ENCODE peak calls at places on chromosomes 5 and 9, in five cellular contexts. One of them, this sample, is unnamed.

GRCh38 chr5:77224672-77225355 is 14.3 kb downstream of the PDE8B start:
- DNase-seq in sigmoid colon: no peak
- DNase-seq in SK-N-SH: no peak
- DNase-seq in tibial nerve: no peak
- DNase-seq in ovary: no peak
- DNase-seq in this sample: no peak

GRCh38 chr5:68287976-68288755 is 72.6 kb downstream of the PIK3R1 start:
- DNase-seq in sigmoid colon: peak; percentile 81
- DNase-seq in SK-N-SH: peak; percentile 83
- DNase-seq in tibial nerve: no peak
- DNase-seq in ovary: peak; percentile 62
- DNase-seq in this sample: no peak

GRCh38 chr9:20684865-20685696 is 1.0 kb downstream of the FOCAD start:
- DNase-seq in sigmoid colon: no peak
- DNase-seq in SK-N-SH: no peak
- DNase-seq in tibial nerve: no peak
- DNase-seq in ovary: no peak
- DNase-seq in this sample: no peak

GRCh38 chr5:136203303-136203922 is 10.5 kb upstream of the SMIM32 start:
- DNase-seq in sigmoid colon: no peak
- DNase-seq in SK-N-SH: no peak
- DNase-seq in tibial nerve: no peak
- DNase-seq in ovary: no peak
- DNase-seq in this sample: no peak

GRCh38 chr5:91146905-91147600 is 236.1 kb downstream of the ARRDC3 start:
- DNase-seq in sigmoid colon: no peak
- DNase-seq in SK-N-SH: no peak
- DNase-seq in tibial nerve: no peak
- DNase-seq in ovary: no peak
- DNase-seq in this sample: no peak

GRCh38 chr5:113034182-113034773 is 57.7 kb downstream of the DCP2 start:
- DNase-seq in sigmoid colon: no peak
- DNase-seq in SK-N-SH: no peak
- DNase-seq in tibial nerve: no peak
- DNase-seq in ovary: no peak
- DNase-seq in this sample: peak; percentile 88

GRCh38 chr5:127840198-127840524 is 137.0 kb downstream of the CCDC192 start:
- DNase-seq in sigmoid colon: no peak
- DNase-seq in SK-N-SH: no peak
- DNase-seq in tibial nerve: no peak
- DNase-seq in ovary: no peak
- DNase-seq in this sample: no peak

GRCh38 chr5:96870094-96871021 is 5.9 kb upstream of the ERAP2 start:
- DNase-seq in sigmoid colon: no peak
- DNase-seq in SK-N-SH: no peak
- DNase-seq in tibial nerve: no peak
- DNase-seq in ovary: no peak
- DNase-seq in this sample: peak; percentile 62

GRCh38 chr9:93699650-93700049 is 123.3 kb downstream of the PHF2 start:
- DNase-seq in sigmoid colon: no peak
- DNase-seq in SK-N-SH: no peak
- DNase-seq in tibial nerve: no peak
- DNase-seq in ovary: no peak
- DNase-seq in this sample: no peak

GRCh38 chr5:77832166-77832770 is 56.1 kb upstream of the TBCA start:
- DNase-seq in sigmoid colon: no peak
- DNase-seq in SK-N-SH: no peak
- DNase-seq in tibial nerve: no peak
- DNase-seq in ovary: no peak
- DNase-seq in this sample: peak; percentile 74

GRCh38 chr9:121266906-121267650 is 884 bp upstream of the GSN start:
- DNase-seq in sigmoid colon: peak; percentile 95
- DNase-seq in SK-N-SH: no peak
- DNase-seq in tibial nerve: peak; percentile 41
- DNase-seq in ovary: no peak
- DNase-seq in this sample: no peak

DNA sequence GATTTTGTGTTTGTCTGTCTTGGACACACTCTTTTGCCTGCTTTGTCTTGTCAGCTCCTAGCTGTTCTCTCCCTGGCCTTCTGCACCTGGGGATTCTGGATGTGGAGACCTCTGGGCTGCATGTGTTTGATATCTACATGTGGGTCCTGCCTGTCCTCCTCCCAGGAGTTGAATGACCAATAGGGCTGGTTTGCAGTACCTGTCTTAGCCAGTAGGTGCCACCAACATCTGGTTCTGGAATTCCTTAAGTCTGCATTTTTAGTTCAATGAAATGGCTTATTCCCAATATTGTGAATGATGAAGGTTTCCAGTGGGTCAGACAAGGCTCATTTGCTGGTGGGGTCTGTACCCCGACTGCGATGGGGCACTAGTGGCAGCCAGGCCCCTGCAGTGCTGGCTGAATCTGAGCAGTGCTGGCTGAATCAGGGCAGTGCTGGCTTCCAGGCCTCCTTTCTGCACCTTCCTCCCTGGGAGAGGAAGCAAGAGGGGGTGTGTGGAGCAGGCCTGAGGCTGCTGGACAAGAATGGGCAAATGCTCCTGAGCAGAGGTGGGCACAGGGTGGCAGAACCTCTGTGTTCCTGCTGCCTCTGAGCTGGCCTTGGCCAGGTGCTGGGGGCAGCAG is 73.3 kb downstream of the RXRA start:
- DNase-seq in sigmoid colon: no peak
- DNase-seq in SK-N-SH: no peak
- DNase-seq in tibial nerve: no peak
- DNase-seq in ovary: no peak
- DNase-seq in this sample: no peak
- H3K4me1 ChIP-seq in sigmoid colon: no peaks in the 10 kb centered on the region
- H3K4me1 ChIP-seq in SK-N-SH: peaks cover 21% of the 10 kb centered on the region
- H3K4me1 ChIP-seq in tibial nerve: peaks cover 4% of the 10 kb centered on the region
- H3K4me1 ChIP-seq in ovary: peaks cover 27% of the 10 kb centered on the region
- H3K4me1 ChIP-seq in this sample: peaks cover 74% of the 10 kb centered on the region

GRCh38 chr9:109245300-109245897 is 75.5 kb downstream of the EPB41L4B start:
- DNase-seq in sigmoid colon: no peak
- DNase-seq in SK-N-SH: no peak
- DNase-seq in tibial nerve: no peak
- DNase-seq in ovary: no peak
- DNase-seq in this sample: no peak
- TF ChIP-seq EP300 in sigmoid colon: no peak
- TF ChIP-seq EP300 in SK-N-SH: no peak
- TF ChIP-seq EP300 in tibial nerve: no peak
- TF ChIP-seq EP300 in ovary: no peak
- TF ChIP-seq EP300 in this sample: no peak

GRCh38 chr5:149421834-149422233 is 42.7 kb upstream of the IL17B start:
- DNase-seq in sigmoid colon: no peak
- DNase-seq in SK-N-SH: no peak
- DNase-seq in tibial nerve: no peak
- DNase-seq in ovary: no peak
- DNase-seq in this sample: no peak
- H3K36me3 ChIP-seq in sigmoid colon: peaks cover 89% of the 10 kb centered on the region
- H3K36me3 ChIP-seq in SK-N-SH: peaks cover 12% of the 10 kb centered on the region
- H3K36me3 ChIP-seq in tibial nerve: no peaks in the 10 kb centered on the region
- H3K36me3 ChIP-seq in ovary: no peaks in the 10 kb centered on the region
- H3K36me3 ChIP-seq in this sample: peaks cover 100% of the 10 kb centered on the region

DNA sequence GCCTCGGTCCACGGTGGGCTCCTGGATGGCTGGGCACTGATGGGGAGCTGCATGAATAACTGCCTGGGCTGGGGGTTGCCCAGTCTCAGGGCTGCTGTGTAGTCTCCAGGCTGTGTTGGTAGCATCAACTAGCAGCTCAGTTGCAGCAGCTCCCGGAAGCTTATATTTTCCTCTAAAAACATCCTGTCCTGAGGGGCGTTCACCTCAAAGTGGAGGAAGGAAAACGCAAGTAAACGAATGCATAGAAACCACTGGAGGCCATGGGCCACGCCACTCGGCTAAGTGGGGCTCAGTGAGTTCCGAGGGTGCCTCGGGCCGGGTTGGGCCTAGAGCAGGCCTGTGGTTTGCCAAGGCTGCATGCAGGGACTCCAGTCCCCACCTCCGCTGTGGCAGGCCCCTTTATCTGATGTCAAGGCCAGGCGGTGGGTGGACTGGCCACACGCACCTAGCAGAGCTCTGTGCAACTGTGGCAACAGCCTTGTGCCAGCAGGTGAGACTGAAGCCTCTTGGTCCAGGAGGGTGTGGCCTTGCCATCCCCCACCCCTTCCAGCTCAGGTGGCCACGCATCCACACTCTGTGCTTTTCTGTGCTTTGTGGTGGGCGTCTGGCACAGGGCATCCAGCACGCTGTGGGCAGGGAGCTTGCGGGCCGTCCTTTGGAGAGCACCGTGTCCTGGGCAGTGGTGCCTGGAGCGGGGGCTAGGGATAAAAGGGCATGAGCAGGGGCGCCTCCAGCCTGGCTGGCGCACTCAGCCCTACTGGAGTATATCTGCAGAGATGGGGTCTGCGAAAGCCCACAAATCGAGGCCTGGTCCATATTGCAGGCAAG is 15.1 kb downstream of the TCF7 start:
- DNase-seq in sigmoid colon: no peak
- DNase-seq in SK-N-SH: peak; percentile 53
- DNase-seq in tibial nerve: no peak
- DNase-seq in ovary: no peak
- DNase-seq in this sample: no peak
- H3K4me1 ChIP-seq in sigmoid colon: no peaks in the 10 kb centered on the region
- H3K4me1 ChIP-seq in SK-N-SH: peaks cover 87% of the 10 kb centered on the region
- H3K4me1 ChIP-seq in tibial nerve: no peaks in the 10 kb centered on the region
- H3K4me1 ChIP-seq in ovary: peaks cover 14% of the 10 kb centered on the region
- H3K4me1 ChIP-seq in this sample: peaks cover 49% of the 10 kb centered on the region

GRCh38 chr9:128892223-128892892 is 10.4 kb downstream of the LRRC8A start:
- DNase-seq in sigmoid colon: peak; percentile 97
- DNase-seq in SK-N-SH: no peak
- DNase-seq in tibial nerve: peak; percentile 74
- DNase-seq in ovary: peak; percentile 97
- DNase-seq in this sample: peak; percentile 96
- TF ChIP-seq EP300 in sigmoid colon: peak; percentile 25
- TF ChIP-seq EP300 in SK-N-SH: no peak
- TF ChIP-seq EP300 in tibial nerve: peak; percentile 96
- TF ChIP-seq EP300 in ovary: no peak
- TF ChIP-seq EP300 in this sample: no peak

This sample was measured in esophagus muscularis mucosa.